ENCODE peak calls at places on chromosomes 3 and 15, in ten cellular contexts. One of them, this sample, is unnamed.

GRCh38 chr15:82643992-82644391 is 3.2 kb downstream of the CPEB1 start:
- DNase-seq in A172: no peak
- DNase-seq in stimulated activated CD8-positive, alpha-beta memory T cell treated with anti-CD3 and anti-CD28 coated beads, Interleukin-15, amount 100 ng/mL, for 4 hours: no peak
- DNase-seq in ELF-1: peak
- DNase-seq in kidney tubule cell: no peak
- DNase-seq in left cardiac atrium: no peak
- DNase-seq in T-helper 2 cell: no peak
- DNase-seq in stimulated activated CD4-positive, alpha-beta T cell treated with anti-CD3 and anti-CD28 coated beads, Interleukin-2, amount 100 ng/mL, for 48 hours: no peak
- DNase-seq in iPS-NIHi11: peak
- DNase-seq in esophagus squamous epithelium: no peak
- DNase-seq in this sample: no peak

GRCh38 chr15:62783303-62783957 is 259.1 kb upstream of the TPM1 start:
- DNase-seq in left cardiac atrium: no peak
- DNase-seq in stimulated activated CD8-positive, alpha-beta memory T cell treated with anti-CD3 and anti-CD28 coated beads, Interleukin-15, amount 100 ng/mL, for 4 hours: no peak
- DNase-seq in ELF-1: no peak
- DNase-seq in iPS-NIHi11: no peak
- DNase-seq in kidney tubule cell: peak
- DNase-seq in stimulated activated CD4-positive, alpha-beta T cell treated with anti-CD3 and anti-CD28 coated beads, Interleukin-2, amount 100 ng/mL, for 48 hours: no peak
- DNase-seq in T-helper 2 cell: no peak
- DNase-seq in esophagus squamous epithelium: no peak
- DNase-seq in A172: peak
- DNase-seq in this sample: no peak

GRCh38 chr3:42799376-42799775 is 4.9 kb downstream of the HIGD1A start:
- DNase-seq in esophagus squamous epithelium: no peak
- DNase-seq in ELF-1: no peak
- DNase-seq in stimulated activated CD4-positive, alpha-beta T cell treated with anti-CD3 and anti-CD28 coated beads, Interleukin-2, amount 100 ng/mL, for 48 hours: no peak
- DNase-seq in T-helper 2 cell: no peak
- DNase-seq in iPS-NIHi11: no peak
- DNase-seq in stimulated activated CD8-positive, alpha-beta memory T cell treated with anti-CD3 and anti-CD28 coated beads, Interleukin-15, amount 100 ng/mL, for 4 hours: no peak
- DNase-seq in A172: no peak
- DNase-seq in kidney tubule cell: no peak
- DNase-seq in left cardiac atrium: no peak
- DNase-seq in this sample: no peak

GRCh38 chr15:25183581-25184330 is 229.0 kb downstream of the SNRPN start:
- DNase-seq in left cardiac atrium: peak
- DNase-seq in T-helper 2 cell: no peak
- DNase-seq in A172: no peak
- DNase-seq in ELF-1: no peak
- DNase-seq in iPS-NIHi11: no peak
- DNase-seq in kidney tubule cell: no peak
- DNase-seq in stimulated activated CD8-positive, alpha-beta memory T cell treated with anti-CD3 and anti-CD28 coated beads, Interleukin-15, amount 100 ng/mL, for 4 hours: no peak
- DNase-seq in esophagus squamous epithelium: no peak
- DNase-seq in stimulated activated CD4-positive, alpha-beta T cell treated with anti-CD3 and anti-CD28 coated beads, Interleukin-2, amount 100 ng/mL, for 48 hours: no peak
- DNase-seq in this sample: no peak

GRCh38 chr15:38307251-38307650 is 54.6 kb downstream of the SPRED1 start:
- DNase-seq in esophagus squamous epithelium: no peak
- DNase-seq in kidney tubule cell: no peak
- DNase-seq in ELF-1: no peak
- DNase-seq in iPS-NIHi11: no peak
- DNase-seq in A172: no peak
- DNase-seq in stimulated activated CD4-positive, alpha-beta T cell treated with anti-CD3 and anti-CD28 coated beads, Interleukin-2, amount 100 ng/mL, for 48 hours: no peak
- DNase-seq in T-helper 2 cell: no peak
- DNase-seq in stimulated activated CD8-positive, alpha-beta memory T cell treated with anti-CD3 and anti-CD28 coated beads, Interleukin-15, amount 100 ng/mL, for 4 hours: no peak
- DNase-seq in left cardiac atrium: no peak
- DNase-seq in this sample: no peak

GRCh38 chr15:99619712-99620111 is 53.9 kb downstream of the MEF2A start:
- DNase-seq in left cardiac atrium: no peak
- DNase-seq in stimulated activated CD8-positive, alpha-beta memory T cell treated with anti-CD3 and anti-CD28 coated beads, Interleukin-15, amount 100 ng/mL, for 4 hours: no peak
- DNase-seq in T-helper 2 cell: no peak
- DNase-seq in esophagus squamous epithelium: no peak
- DNase-seq in ELF-1: no peak
- DNase-seq in stimulated activated CD4-positive, alpha-beta T cell treated with anti-CD3 and anti-CD28 coated beads, Interleukin-2, amount 100 ng/mL, for 48 hours: no peak
- DNase-seq in A172: no peak
- DNase-seq in kidney tubule cell: no peak
- DNase-seq in iPS-NIHi11: no peak
- DNase-seq in this sample: no peak

GRCh38 chr3:156429125-156429524 is 125.8 kb downstream of the SSR3 start:
- DNase-seq in stimulated activated CD8-positive, alpha-beta memory T cell treated with anti-CD3 and anti-CD28 coated beads, Interleukin-15, amount 100 ng/mL, for 4 hours: no peak
- DNase-seq in iPS-NIHi11: no peak
- DNase-seq in A172: no peak
- DNase-seq in kidney tubule cell: no peak
- DNase-seq in left cardiac atrium: no peak
- DNase-seq in stimulated activated CD4-positive, alpha-beta T cell treated with anti-CD3 and anti-CD28 coated beads, Interleukin-2, amount 100 ng/mL, for 48 hours: no peak
- DNase-seq in ELF-1: no peak
- DNase-seq in esophagus squamous epithelium: no peak
- DNase-seq in T-helper 2 cell: no peak
- DNase-seq in this sample: no peak

GRCh38 chr3:53518495-53518981 is 24.1 kb downstream of the CACNA1D start:
- DNase-seq in esophagus squamous epithelium: no peak
- DNase-seq in ELF-1: no peak
- DNase-seq in stimulated activated CD4-positive, alpha-beta T cell treated with anti-CD3 and anti-CD28 coated beads, Interleukin-2, amount 100 ng/mL, for 48 hours: no peak
- DNase-seq in T-helper 2 cell: no peak
- DNase-seq in left cardiac atrium: no peak
- DNase-seq in A172: no peak
- DNase-seq in iPS-NIHi11: no peak
- DNase-seq in stimulated activated CD8-positive, alpha-beta memory T cell treated with anti-CD3 and anti-CD28 coated beads, Interleukin-15, amount 100 ng/mL, for 4 hours: no peak
- DNase-seq in kidney tubule cell: peak
- DNase-seq in this sample: no peak

GRCh38 chr3:141223673-141224166 is 7.9 kb upstream of the PXYLP1 start:
- DNase-seq in stimulated activated CD8-positive, alpha-beta memory T cell treated with anti-CD3 and anti-CD28 coated beads, Interleukin-15, amount 100 ng/mL, for 4 hours: no peak
- DNase-seq in left cardiac atrium: no peak
- DNase-seq in iPS-NIHi11: no peak
- DNase-seq in ELF-1: no peak
- DNase-seq in T-helper 2 cell: no peak
- DNase-seq in A172: no peak
- DNase-seq in kidney tubule cell: no peak
- DNase-seq in stimulated activated CD4-positive, alpha-beta T cell treated with anti-CD3 and anti-CD28 coated beads, Interleukin-2, amount 100 ng/mL, for 48 hours: no peak
- DNase-seq in esophagus squamous epithelium: no peak
- DNase-seq in this sample: no peak

GRCh38 chr3:42900731-42901420 is 5.1 kb upstream of the ZNF662 start:
- DNase-seq in T-helper 2 cell: no peak
- DNase-seq in stimulated activated CD4-positive, alpha-beta T cell treated with anti-CD3 and anti-CD28 coated beads, Interleukin-2, amount 100 ng/mL, for 48 hours: no peak
- DNase-seq in left cardiac atrium: no peak
- DNase-seq in esophagus squamous epithelium: no peak
- DNase-seq in A172: no peak
- DNase-seq in kidney tubule cell: no peak
- DNase-seq in iPS-NIHi11: no peak
- DNase-seq in ELF-1: no peak
- DNase-seq in stimulated activated CD8-positive, alpha-beta memory T cell treated with anti-CD3 and anti-CD28 coated beads, Interleukin-15, amount 100 ng/mL, for 4 hours: no peak
- DNase-seq in this sample: no peak

GRCh38 chr3:105755121-105755886 is 113.5 kb downstream of the CBLB start:
- DNase-seq in stimulated activated CD4-positive, alpha-beta T cell treated with anti-CD3 and anti-CD28 coated beads, Interleukin-2, amount 100 ng/mL, for 48 hours: no peak
- DNase-seq in esophagus squamous epithelium: no peak
- DNase-seq in stimulated activated CD8-positive, alpha-beta memory T cell treated with anti-CD3 and anti-CD28 coated beads, Interleukin-15, amount 100 ng/mL, for 4 hours: no peak
- DNase-seq in left cardiac atrium: no peak
- DNase-seq in ELF-1: no peak
- DNase-seq in A172: no peak
- DNase-seq in T-helper 2 cell: no peak
- DNase-seq in kidney tubule cell: no peak
- DNase-seq in iPS-NIHi11: no peak
- DNase-seq in this sample: no peak

GRCh38 chr3:7764091-7764490 is 737.5 kb upstream of the LMCD1 start:
- DNase-seq in ELF-1: no peak
- DNase-seq in T-helper 2 cell: no peak
- DNase-seq in left cardiac atrium: no peak
- DNase-seq in esophagus squamous epithelium: no peak
- DNase-seq in iPS-NIHi11: no peak
- DNase-seq in stimulated activated CD4-positive, alpha-beta T cell treated with anti-CD3 and anti-CD28 coated beads, Interleukin-2, amount 100 ng/mL, for 48 hours: no peak
- DNase-seq in A172: no peak
- DNase-seq in stimulated activated CD8-positive, alpha-beta memory T cell treated with anti-CD3 and anti-CD28 coated beads, Interleukin-15, amount 100 ng/mL, for 4 hours: no peak
- DNase-seq in kidney tubule cell: no peak
- DNase-seq in this sample: no peak

GRCh38 chr3:141412087-141412935 is 44.0 kb downstream of the ZBTB38 start:
- DNase-seq in left cardiac atrium: peak
- DNase-seq in ELF-1: peak
- DNase-seq in T-helper 2 cell: peak
- DNase-seq in stimulated activated CD8-positive, alpha-beta memory T cell treated with anti-CD3 and anti-CD28 coated beads, Interleukin-15, amount 100 ng/mL, for 4 hours: no peak
- DNase-seq in stimulated activated CD4-positive, alpha-beta T cell treated with anti-CD3 and anti-CD28 coated beads, Interleukin-2, amount 100 ng/mL, for 48 hours: no peak
- DNase-seq in A172: peak
- DNase-seq in esophagus squamous epithelium: peak
- DNase-seq in iPS-NIHi11: peak
- DNase-seq in kidney tubule cell: peak
- DNase-seq in this sample: no peak

GRCh38 chr3:52534281-52535183 is 875 bp upstream of the NT5DC2 start:
- DNase-seq in iPS-NIHi11: no peak
- DNase-seq in kidney tubule cell: peak
- DNase-seq in stimulated activated CD8-positive, alpha-beta memory T cell treated with anti-CD3 and anti-CD28 coated beads, Interleukin-15, amount 100 ng/mL, for 4 hours: no peak
- DNase-seq in left cardiac atrium: no peak
- DNase-seq in esophagus squamous epithelium: no peak
- DNase-seq in T-helper 2 cell: no peak
- DNase-seq in stimulated activated CD4-positive, alpha-beta T cell treated with anti-CD3 and anti-CD28 coated beads, Interleukin-2, amount 100 ng/mL, for 48 hours: no peak
- DNase-seq in A172: no peak
- DNase-seq in ELF-1: peak
- DNase-seq in this sample: no peak

GRCh38 chr3:143727391-143727790 is 120.9 kb downstream of the SLC9A9 start:
- DNase-seq in ELF-1: no peak
- DNase-seq in stimulated activated CD8-positive, alpha-beta memory T cell treated with anti-CD3 and anti-CD28 coated beads, Interleukin-15, amount 100 ng/mL, for 4 hours: no peak
- DNase-seq in esophagus squamous epithelium: no peak
- DNase-seq in iPS-NIHi11: no peak
- DNase-seq in left cardiac atrium: no peak
- DNase-seq in A172: no peak
- DNase-seq in T-helper 2 cell: no peak
- DNase-seq in stimulated activated CD4-positive, alpha-beta T cell treated with anti-CD3 and anti-CD28 coated beads, Interleukin-2, amount 100 ng/mL, for 48 hours: no peak
- DNase-seq in kidney tubule cell: no peak
- DNase-seq in this sample: no peak

GRCh38 chr3:149245738-149246451 is 24.3 kb upstream of the CP start:
- DNase-seq in T-helper 2 cell: no peak
- DNase-seq in esophagus squamous epithelium: no peak
- DNase-seq in A172: peak
- DNase-seq in ELF-1: no peak
- DNase-seq in kidney tubule cell: peak
- DNase-seq in iPS-NIHi11: no peak
- DNase-seq in left cardiac atrium: no peak
- DNase-seq in stimulated activated CD8-positive, alpha-beta memory T cell treated with anti-CD3 and anti-CD28 coated beads, Interleukin-15, amount 100 ng/mL, for 4 hours: no peak
- DNase-seq in stimulated activated CD4-positive, alpha-beta T cell treated with anti-CD3 and anti-CD28 coated beads, Interleukin-2, amount 100 ng/mL, for 48 hours: no peak
- DNase-seq in this sample: no peak

GRCh38 chr3:171875923-171876412 is 32.8 kb downstream of the TMEM212 start:
- DNase-seq in ELF-1: no peak
- DNase-seq in iPS-NIHi11: no peak
- DNase-seq in T-helper 2 cell: no peak
- DNase-seq in kidney tubule cell: peak
- DNase-seq in stimulated activated CD4-positive, alpha-beta T cell treated with anti-CD3 and anti-CD28 coated beads, Interleukin-2, amount 100 ng/mL, for 48 hours: no peak
- DNase-seq in esophagus squamous epithelium: no peak
- DNase-seq in stimulated activated CD8-positive, alpha-beta memory T cell treated with anti-CD3 and anti-CD28 coated beads, Interleukin-15, amount 100 ng/mL, for 4 hours: no peak
- DNase-seq in left cardiac atrium: no peak
- DNase-seq in A172: peak
- DNase-seq in this sample: no peak

GRCh38 chr3:146396792-146397191 is 72.6 kb downstream of the PLSCR2 start:
- DNase-seq in left cardiac atrium: no peak
- DNase-seq in iPS-NIHi11: no peak
- DNase-seq in T-helper 2 cell: no peak
- DNase-seq in stimulated activated CD4-positive, alpha-beta T cell treated with anti-CD3 and anti-CD28 coated beads, Interleukin-2, amount 100 ng/mL, for 48 hours: no peak
- DNase-seq in A172: no peak
- DNase-seq in esophagus squamous epithelium: no peak
- DNase-seq in ELF-1: no peak
- DNase-seq in kidney tubule cell: no peak
- DNase-seq in stimulated activated CD8-positive, alpha-beta memory T cell treated with anti-CD3 and anti-CD28 coated beads, Interleukin-15, amount 100 ng/mL, for 4 hours: no peak
- DNase-seq in this sample: no peak

GRCh38 chr15:27825023-27825422 is 274.1 kb downstream of the OCA2 start:
- DNase-seq in kidney tubule cell: no peak
- DNase-seq in ELF-1: no peak
- DNase-seq in T-helper 2 cell: no peak
- DNase-seq in stimulated activated CD8-positive, alpha-beta memory T cell treated with anti-CD3 and anti-CD28 coated beads, Interleukin-15, amount 100 ng/mL, for 4 hours: no peak
- DNase-seq in A172: no peak
- DNase-seq in stimulated activated CD4-positive, alpha-beta T cell treated with anti-CD3 and anti-CD28 coated beads, Interleukin-2, amount 100 ng/mL, for 48 hours: no peak
- DNase-seq in esophagus squamous epithelium: no peak
- DNase-seq in left cardiac atrium: no peak
- DNase-seq in iPS-NIHi11: no peak
- DNase-seq in this sample: no peak

GRCh38 chr3:165643433-165643824 is 193.8 kb downstream of the BCHE start:
- DNase-seq in kidney tubule cell: peak
- DNase-seq in stimulated activated CD4-positive, alpha-beta T cell treated with anti-CD3 and anti-CD28 coated beads, Interleukin-2, amount 100 ng/mL, for 48 hours: no peak
- DNase-seq in T-helper 2 cell: no peak
- DNase-seq in iPS-NIHi11: no peak
- DNase-seq in esophagus squamous epithelium: no peak
- DNase-seq in A172: peak
- DNase-seq in ELF-1: no peak
- DNase-seq in stimulated activated CD8-positive, alpha-beta memory T cell treated with anti-CD3 and anti-CD28 coated beads, Interleukin-15, amount 100 ng/mL, for 4 hours: no peak
- DNase-seq in left cardiac atrium: no peak
- DNase-seq in this sample: no peak

GRCh38 chr3:155418426-155418825 is 124.9 kb upstream of the STRIT1 start:
- DNase-seq in A172: no peak
- DNase-seq in esophagus squamous epithelium: no peak
- DNase-seq in left cardiac atrium: no peak
- DNase-seq in ELF-1: no peak
- DNase-seq in T-helper 2 cell: no peak
- DNase-seq in iPS-NIHi11: peak
- DNase-seq in stimulated activated CD4-positive, alpha-beta T cell treated with anti-CD3 and anti-CD28 coated beads, Interleukin-2, amount 100 ng/mL, for 48 hours: no peak
- DNase-seq in stimulated activated CD8-positive, alpha-beta memory T cell treated with anti-CD3 and anti-CD28 coated beads, Interleukin-15, amount 100 ng/mL, for 4 hours: no peak
- DNase-seq in kidney tubule cell: no peak
- DNase-seq in this sample: no peak

GRCh38 chr3:188861847-188862740 is 309.7 kb upstream of the TPRG1 start:
- DNase-seq in A172: peak
- DNase-seq in kidney tubule cell: peak
- DNase-seq in T-helper 2 cell: no peak
- DNase-seq in esophagus squamous epithelium: no peak
- DNase-seq in ELF-1: no peak
- DNase-seq in iPS-NIHi11: no peak
- DNase-seq in left cardiac atrium: no peak
- DNase-seq in stimulated activated CD8-positive, alpha-beta memory T cell treated with anti-CD3 and anti-CD28 coated beads, Interleukin-15, amount 100 ng/mL, for 4 hours: no peak
- DNase-seq in stimulated activated CD4-positive, alpha-beta T cell treated with anti-CD3 and anti-CD28 coated beads, Interleukin-2, amount 100 ng/mL, for 48 hours: no peak
- DNase-seq in this sample: no peak

GRCh38 chr15:75232252-75232813 is 25.8 kb upstream of the GOLGA6C start:
- DNase-seq in stimulated activated CD4-positive, alpha-beta T cell treated with anti-CD3 and anti-CD28 coated beads, Interleukin-2, amount 100 ng/mL, for 48 hours: no peak
- DNase-seq in kidney tubule cell: no peak
- DNase-seq in A172: no peak
- DNase-seq in stimulated activated CD8-positive, alpha-beta memory T cell treated with anti-CD3 and anti-CD28 coated beads, Interleukin-15, amount 100 ng/mL, for 4 hours: no peak
- DNase-seq in esophagus squamous epithelium: no peak
- DNase-seq in ELF-1: no peak
- DNase-seq in iPS-NIHi11: peak
- DNase-seq in T-helper 2 cell: no peak
- DNase-seq in left cardiac atrium: no peak
- DNase-seq in this sample: no peak

GRCh38 chr3:186315581-186316354 is 46.3 kb downstream of the DGKG start:
- DNase-seq in esophagus squamous epithelium: no peak
- DNase-seq in A172: peak
- DNase-seq in ELF-1: no peak
- DNase-seq in T-helper 2 cell: no peak
- DNase-seq in iPS-NIHi11: no peak
- DNase-seq in left cardiac atrium: no peak
- DNase-seq in stimulated activated CD4-positive, alpha-beta T cell treated with anti-CD3 and anti-CD28 coated beads, Interleukin-2, amount 100 ng/mL, for 48 hours: no peak
- DNase-seq in kidney tubule cell: no peak
- DNase-seq in stimulated activated CD8-positive, alpha-beta memory T cell treated with anti-CD3 and anti-CD28 coated beads, Interleukin-15, amount 100 ng/mL, for 4 hours: no peak
- DNase-seq in this sample: no peak

GRCh38 chr3:30606301-30607031 is at the start of gene TGFBR2:
- DNase-seq in iPS-NIHi11: peak
- DNase-seq in esophagus squamous epithelium: peak
- DNase-seq in ELF-1: peak
- DNase-seq in A172: peak
- DNase-seq in T-helper 2 cell: peak
- DNase-seq in left cardiac atrium: peak
- DNase-seq in kidney tubule cell: peak
- DNase-seq in stimulated activated CD8-positive, alpha-beta memory T cell treated with anti-CD3 and anti-CD28 coated beads, Interleukin-15, amount 100 ng/mL, for 4 hours: peak
- DNase-seq in stimulated activated CD4-positive, alpha-beta T cell treated with anti-CD3 and anti-CD28 coated beads, Interleukin-2, amount 100 ng/mL, for 48 hours: peak
- DNase-seq in this sample: no peak

GRCh38 chr15:26831951-26832350 is 34.9 kb upstream of the GABRA5 start:
- DNase-seq in T-helper 2 cell: no peak
- DNase-seq in stimulated activated CD4-positive, alpha-beta T cell treated with anti-CD3 and anti-CD28 coated beads, Interleukin-2, amount 100 ng/mL, for 48 hours: no peak
- DNase-seq in ELF-1: no peak
- DNase-seq in stimulated activated CD8-positive, alpha-beta memory T cell treated with anti-CD3 and anti-CD28 coated beads, Interleukin-15, amount 100 ng/mL, for 4 hours: no peak
- DNase-seq in iPS-NIHi11: no peak
- DNase-seq in left cardiac atrium: no peak
- DNase-seq in kidney tubule cell: no peak
- DNase-seq in esophagus squamous epithelium: no peak
- DNase-seq in A172: no peak
- DNase-seq in this sample: no peak

GRCh38 chr3:8986741-8987672 is 23.7 kb upstream of the RAD18 start:
- DNase-seq in ELF-1: no peak
- DNase-seq in iPS-NIHi11: no peak
- DNase-seq in stimulated activated CD4-positive, alpha-beta T cell treated with anti-CD3 and anti-CD28 coated beads, Interleukin-2, amount 100 ng/mL, for 48 hours: no peak
- DNase-seq in stimulated activated CD8-positive, alpha-beta memory T cell treated with anti-CD3 and anti-CD28 coated beads, Interleukin-15, amount 100 ng/mL, for 4 hours: no peak
- DNase-seq in esophagus squamous epithelium: no peak
- DNase-seq in T-helper 2 cell: no peak
- DNase-seq in left cardiac atrium: no peak
- DNase-seq in A172: no peak
- DNase-seq in kidney tubule cell: no peak
- DNase-seq in this sample: no peak

GRCh38 chr3:90024986-90025385 is 917.6 kb downstream of the EPHA3 start:
- DNase-seq in iPS-NIHi11: no peak
- DNase-seq in left cardiac atrium: no peak
- DNase-seq in T-helper 2 cell: no peak
- DNase-seq in stimulated activated CD4-positive, alpha-beta T cell treated with anti-CD3 and anti-CD28 coated beads, Interleukin-2, amount 100 ng/mL, for 48 hours: no peak
- DNase-seq in kidney tubule cell: no peak
- DNase-seq in A172: no peak
- DNase-seq in ELF-1: no peak
- DNase-seq in esophagus squamous epithelium: no peak
- DNase-seq in stimulated activated CD8-positive, alpha-beta memory T cell treated with anti-CD3 and anti-CD28 coated beads, Interleukin-15, amount 100 ng/mL, for 4 hours: no peak
- DNase-seq in this sample: no peak